ENCODE peak calls at places on chromosomes 12 and 14, in seven cellular contexts. One of them, this sample, is unnamed. For H3K4me1, the result is how much of the 10 kb centered on the place peaks cover.

GRCh38 chr12:49580572-49581535 is 12.9 kb upstream of the MCRS1 start:
- DNase-seq in mucosa of descending colon: peak
- DNase-seq in transverse colon: peak
- DNase-seq in left ventricle myocardium inferior: peak
- DNase-seq in neuronal stem cell: peak
- DNase-seq in OCI-LY7: peak
- DNase-seq in tibial artery: peak
- DNase-seq in this sample: peak

GRCh38 chr14:22982013-22982476 is 306 bp downstream of the AJUBA start:
- DNase-seq in left ventricle myocardium inferior: no peak
- DNase-seq in OCI-LY7: no peak
- DNase-seq in tibial artery: no peak
- DNase-seq in neuronal stem cell: no peak
- DNase-seq in mucosa of descending colon: no peak
- DNase-seq in transverse colon: no peak
- DNase-seq in this sample: no peak

GRCh38 chr12:116880817-116881324 is 370 bp downstream of the HRK start:
- DNase-seq in left ventricle myocardium inferior: peak
- DNase-seq in tibial artery: no peak
- DNase-seq in neuronal stem cell: peak
- DNase-seq in transverse colon: peak
- DNase-seq in OCI-LY7: peak
- DNase-seq in mucosa of descending colon: peak
- DNase-seq in this sample: no peak

GRCh38 chr12:69065804-69066203 is 132.8 kb upstream of the CPM start:
- DNase-seq in tibial artery: no peak
- DNase-seq in left ventricle myocardium inferior: no peak
- DNase-seq in mucosa of descending colon: peak
- DNase-seq in neuronal stem cell: no peak
- DNase-seq in transverse colon: no peak
- DNase-seq in OCI-LY7: no peak
- DNase-seq in this sample: no peak

GRCh38 chr12:103645202-103645601 is 58.1 kb downstream of the STAB2 start:
- DNase-seq in tibial artery: no peak
- DNase-seq in OCI-LY7: no peak
- DNase-seq in mucosa of descending colon: no peak
- DNase-seq in left ventricle myocardium inferior: no peak
- DNase-seq in transverse colon: no peak
- DNase-seq in neuronal stem cell: no peak
- DNase-seq in this sample: no peak

GRCh38 chr14:23566782-23567185 is 807 bp downstream of the AP1G2 start:
- DNase-seq in OCI-LY7: no peak
- DNase-seq in mucosa of descending colon: no peak
- DNase-seq in neuronal stem cell: no peak
- DNase-seq in tibial artery: no peak
- DNase-seq in transverse colon: no peak
- DNase-seq in left ventricle myocardium inferior: no peak
- DNase-seq in this sample: peak

GRCh38 chr12:22121224-22121623 is 75.2 kb downstream of the CMAS start:
- DNase-seq in OCI-LY7: peak
- DNase-seq in tibial artery: no peak
- DNase-seq in transverse colon: peak
- DNase-seq in mucosa of descending colon: peak
- DNase-seq in neuronal stem cell: no peak
- DNase-seq in left ventricle myocardium inferior: no peak
- DNase-seq in this sample: no peak

GRCh38 chr12:111635524-111635923 is 36.4 kb upstream of the ATXN2 start:
- DNase-seq in left ventricle myocardium inferior: no peak
- DNase-seq in tibial artery: no peak
- DNase-seq in transverse colon: no peak
- DNase-seq in OCI-LY7: no peak
- DNase-seq in neuronal stem cell: no peak
- DNase-seq in mucosa of descending colon: no peak
- DNase-seq in this sample: no peak

GRCh38 chr12:95997911-95998510 is 1.9 kb upstream of the HAL start:
- DNase-seq in OCI-LY7: no peak
- DNase-seq in mucosa of descending colon: no peak
- DNase-seq in neuronal stem cell: no peak
- DNase-seq in transverse colon: no peak
- DNase-seq in tibial artery: no peak
- DNase-seq in left ventricle myocardium inferior: no peak
- DNase-seq in this sample: no peak

GRCh38 chr14:23294734-23295561 is 7.7 kb downstream of the PPP1R3E start:
- DNase-seq in left ventricle myocardium inferior: no peak
- DNase-seq in transverse colon: peak
- DNase-seq in mucosa of descending colon: peak
- DNase-seq in OCI-LY7: peak
- DNase-seq in tibial artery: no peak
- DNase-seq in neuronal stem cell: peak
- DNase-seq in this sample: no peak

GRCh38 chr14:48805315-48805714 is 780.9 kb downstream of the RPS29 start:
- DNase-seq in OCI-LY7: no peak
- DNase-seq in transverse colon: no peak
- DNase-seq in tibial artery: no peak
- DNase-seq in neuronal stem cell: no peak
- DNase-seq in mucosa of descending colon: no peak
- DNase-seq in left ventricle myocardium inferior: no peak
- DNase-seq in this sample: no peak

GRCh38 chr14:81565441-81566290 is 32.0 kb upstream of the SEL1L start:
- DNase-seq in mucosa of descending colon: peak
- DNase-seq in transverse colon: no peak
- DNase-seq in left ventricle myocardium inferior: no peak
- DNase-seq in tibial artery: no peak
- DNase-seq in neuronal stem cell: peak
- DNase-seq in OCI-LY7: peak
- DNase-seq in this sample: no peak

GRCh38 chr14:64293976-64294671 is at the start of gene ESR2:
- DNase-seq in mucosa of descending colon: peak
- DNase-seq in left ventricle myocardium inferior: peak
- DNase-seq in transverse colon: peak
- DNase-seq in OCI-LY7: peak
- DNase-seq in neuronal stem cell: peak
- DNase-seq in tibial artery: no peak
- DNase-seq in this sample: no peak

GRCh38 chr12:52245962-52246577 is 13.0 kb downstream of the KRT7 start:
- DNase-seq in OCI-LY7: no peak
- DNase-seq in left ventricle myocardium inferior: no peak
- DNase-seq in neuronal stem cell: no peak
- DNase-seq in tibial artery: no peak
- DNase-seq in transverse colon: no peak
- DNase-seq in mucosa of descending colon: no peak
- DNase-seq in this sample: no peak

GRCh38 chr12:125890983-125891382 is 825.7 kb downstream of the AACS start:
- DNase-seq in neuronal stem cell: no peak
- DNase-seq in mucosa of descending colon: no peak
- DNase-seq in left ventricle myocardium inferior: peak
- DNase-seq in transverse colon: no peak
- DNase-seq in tibial artery: no peak
- DNase-seq in OCI-LY7: no peak
- DNase-seq in this sample: no peak

GRCh38 chr14:68716698-68717097 is 76.2 kb downstream of the ZFP36L1 start:
- DNase-seq in mucosa of descending colon: peak
- DNase-seq in transverse colon: peak
- DNase-seq in neuronal stem cell: no peak
- DNase-seq in tibial artery: no peak
- DNase-seq in OCI-LY7: no peak
- DNase-seq in left ventricle myocardium inferior: no peak
- DNase-seq in this sample: no peak

GRCh38 chr12:109833307-109834189 is at the start of gene TRPV4:
- DNase-seq in mucosa of descending colon: no peak
- DNase-seq in neuronal stem cell: peak
- DNase-seq in transverse colon: no peak
- DNase-seq in tibial artery: no peak
- DNase-seq in OCI-LY7: no peak
- DNase-seq in left ventricle myocardium inferior: peak
- DNase-seq in this sample: no peak

GRCh38 chr14:92154283-92154942 is 32.6 kb downstream of the CPSF2 start:
- DNase-seq in mucosa of descending colon: no peak
- DNase-seq in neuronal stem cell: no peak
- DNase-seq in transverse colon: no peak
- DNase-seq in OCI-LY7: no peak
- DNase-seq in tibial artery: no peak
- DNase-seq in left ventricle myocardium inferior: no peak
- DNase-seq in this sample: no peak

GRCh38 chr12:47411961-47412360 is 293.9 kb downstream of the RPAP3 start:
- DNase-seq in left ventricle myocardium inferior: no peak
- DNase-seq in transverse colon: no peak
- DNase-seq in tibial artery: no peak
- DNase-seq in OCI-LY7: no peak
- DNase-seq in mucosa of descending colon: no peak
- DNase-seq in neuronal stem cell: no peak
- DNase-seq in this sample: no peak

GRCh38 chr12:49537709-49538601 is 875 bp upstream of the KCNH3 start:
- DNase-seq in left ventricle myocardium inferior: no peak
- DNase-seq in OCI-LY7: peak
- DNase-seq in transverse colon: no peak
- DNase-seq in tibial artery: no peak
- DNase-seq in mucosa of descending colon: no peak
- DNase-seq in neuronal stem cell: no peak
- DNase-seq in this sample: no peak

GRCh38 chr12:15782667-15783066 is 6.5 kb downstream of the EPS8 start:
- DNase-seq in neuronal stem cell: no peak
- DNase-seq in left ventricle myocardium inferior: no peak
- DNase-seq in transverse colon: no peak
- DNase-seq in tibial artery: no peak
- DNase-seq in OCI-LY7: no peak
- DNase-seq in mucosa of descending colon: no peak
- DNase-seq in this sample: no peak

GRCh38 chr14:70027785-70028428 is 148.7 kb downstream of the SMOC1 start:
- DNase-seq in OCI-LY7: peak
- DNase-seq in transverse colon: peak
- DNase-seq in left ventricle myocardium inferior: peak
- DNase-seq in mucosa of descending colon: peak
- DNase-seq in neuronal stem cell: peak
- DNase-seq in tibial artery: peak
- DNase-seq in this sample: peak

GRCh38 chr12:50764861-50765324 is 992 bp downstream of the ATF1 start:
- DNase-seq in transverse colon: peak
- DNase-seq in tibial artery: no peak
- DNase-seq in left ventricle myocardium inferior: no peak
- DNase-seq in neuronal stem cell: no peak
- DNase-seq in mucosa of descending colon: peak
- DNase-seq in OCI-LY7: peak
- DNase-seq in this sample: peak

GRCh38 chr14:34243401-34243800 is 218.6 kb downstream of the SPTSSA start:
- DNase-seq in mucosa of descending colon: no peak
- DNase-seq in neuronal stem cell: no peak
- DNase-seq in left ventricle myocardium inferior: no peak
- DNase-seq in transverse colon: no peak
- DNase-seq in tibial artery: no peak
- DNase-seq in OCI-LY7: no peak
- DNase-seq in this sample: no peak
- H3K4me1 ChIP-seq in mucosa of descending colon: under half
- H3K4me1 ChIP-seq in neuronal stem cell: under half
- H3K4me1 ChIP-seq in left ventricle myocardium inferior: under half
- H3K4me1 ChIP-seq in transverse colon: under half
- H3K4me1 ChIP-seq in tibial artery: under half
- H3K4me1 ChIP-seq in OCI-LY7: under half
- H3K4me1 ChIP-seq in this sample: under half

DNA sequence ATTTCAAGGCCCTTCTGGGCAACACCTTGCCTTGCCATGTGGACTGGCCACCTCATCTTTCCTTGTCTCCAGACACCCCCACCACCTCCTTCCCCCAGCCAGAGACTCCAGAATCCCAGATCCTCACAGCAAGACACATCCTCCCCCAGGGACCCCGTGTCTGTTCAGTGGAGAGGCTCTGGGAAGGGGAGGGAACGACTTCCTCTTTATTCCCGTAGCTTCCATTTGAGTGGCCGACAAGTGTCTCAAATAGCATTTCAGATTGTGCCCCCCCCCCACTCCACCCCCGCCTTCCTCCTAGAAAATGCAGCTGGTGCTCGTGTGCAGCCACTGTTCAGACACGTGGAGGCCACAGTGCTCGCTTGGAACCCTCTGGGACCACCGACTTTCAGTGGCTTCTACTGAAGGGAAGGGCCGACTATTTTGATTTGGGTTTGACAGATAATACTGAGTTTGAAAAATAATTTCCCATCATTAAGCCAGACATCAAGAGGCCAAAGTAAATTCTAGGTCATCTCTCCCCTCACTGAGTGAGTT is 14.3 kb downstream of the PPP2R5C start:
- DNase-seq in left ventricle myocardium inferior: no peak
- DNase-seq in neuronal stem cell: no peak
- DNase-seq in tibial artery: no peak
- DNase-seq in mucosa of descending colon: no peak
- DNase-seq in OCI-LY7: peak
- DNase-seq in transverse colon: no peak
- DNase-seq in this sample: no peak
- H3K4me1 ChIP-seq in left ventricle myocardium inferior: half or more
- H3K4me1 ChIP-seq in neuronal stem cell: under half
- H3K4me1 ChIP-seq in tibial artery: under half
- H3K4me1 ChIP-seq in mucosa of descending colon: under half
- H3K4me1 ChIP-seq in OCI-LY7: half or more
- H3K4me1 ChIP-seq in transverse colon: under half
- H3K4me1 ChIP-seq in this sample: under half

GRCh38 chr14:73753043-73753886 is 39.1 kb upstream of the PNMA1 start:
- DNase-seq in mucosa of descending colon: peak
- DNase-seq in neuronal stem cell: no peak
- DNase-seq in transverse colon: peak
- DNase-seq in tibial artery: peak
- DNase-seq in OCI-LY7: peak
- DNase-seq in left ventricle myocardium inferior: peak
- DNase-seq in this sample: no peak
- H3K4me1 ChIP-seq in mucosa of descending colon: half or more
- H3K4me1 ChIP-seq in neuronal stem cell: under half
- H3K4me1 ChIP-seq in transverse colon: half or more
- H3K4me1 ChIP-seq in tibial artery: half or more
- H3K4me1 ChIP-seq in OCI-LY7: half or more
- H3K4me1 ChIP-seq in left ventricle myocardium inferior: half or more
- H3K4me1 ChIP-seq in this sample: half or more

DNA sequence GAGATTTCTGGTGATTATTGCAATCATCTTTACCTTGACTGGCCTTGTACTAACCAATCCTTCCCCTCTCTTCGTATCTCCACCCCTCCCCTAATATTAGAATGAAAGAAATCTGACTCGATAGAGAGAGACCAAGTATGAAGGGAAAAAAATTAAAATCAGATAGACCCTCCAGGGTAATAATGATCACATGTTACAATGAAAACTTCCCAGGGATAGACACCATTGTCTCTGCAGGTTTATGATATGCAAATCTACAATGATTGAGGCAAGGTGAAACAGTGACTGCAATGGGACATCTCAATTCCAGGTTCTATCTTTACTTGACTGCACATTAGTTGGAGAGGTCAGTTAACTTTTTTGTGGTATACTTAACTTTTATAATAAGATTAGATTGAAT is 1.5 kb upstream of the NFKBIA start:
- DNase-seq in mucosa of descending colon: no peak
- DNase-seq in OCI-LY7: no peak
- DNase-seq in left ventricle myocardium inferior: no peak
- DNase-seq in transverse colon: no peak
- DNase-seq in neuronal stem cell: no peak
- DNase-seq in tibial artery: no peak
- DNase-seq in this sample: no peak
- H3K4me1 ChIP-seq in mucosa of descending colon: under half
- H3K4me1 ChIP-seq in OCI-LY7: under half
- H3K4me1 ChIP-seq in left ventricle myocardium inferior: half or more
- H3K4me1 ChIP-seq in transverse colon: under half
- H3K4me1 ChIP-seq in neuronal stem cell: under half
- H3K4me1 ChIP-seq in tibial artery: under half
- H3K4me1 ChIP-seq in this sample: under half

This sample was measured in breast epithelium.